ENCODE peak calls at places on chromosomes 12 and 14, in four cellular contexts. L is brain microvascular endothelial cell, Z is H1, T is cardiac muscle cell. P is an unnamed sample.

GRCh38 chr14:68757618-68758081 is 35.2 kb downstream of the ZFP36L1 start:
- DNase-seq in L (no peak), T (no peak), Z (no peak), P (peak)

GRCh38 chr12:23055004-23055403 is 430.0 kb downstream of the ETNK1 start:
- DNase-seq in Z (peak), L (no peak), T (peak), P (peak)

GRCh38 chr14:81127785-81128184 is 93.0 kb downstream of the GTF2A1 start:
- DNase-seq in Z (no peak), T (no peak), L (no peak), P (peak)

GRCh38 chr12:51819851-51820720 is 28.4 kb downstream of the FIGNL2 start:
- DNase-seq in Z (no peak), T (no peak), L (no peak), P (peak)

GRCh38 chr14:96104469-96105057 is 65.4 kb downstream of the C14orf132 start:
- DNase-seq in L (peak), Z (no peak), T (no peak), P (peak)

GRCh38 chr14:100294213-100294962 is 11.9 kb downstream of the SLC25A29 start:
- DNase-seq in T (no peak), Z (no peak), L (no peak), P (no peak)

GRCh38 chr12:103493199-103493598 is 2.6 kb downstream of the C12orf42 start:
- DNase-seq in Z (no peak), T (no peak), L (no peak), P (no peak)

GRCh38 chr12:121775501-121775900 is 18.0 kb downstream of the RHOF start:
- DNase-seq in Z (no peak), L (no peak), T (no peak), P (no peak)

GRCh38 chr14:69059658-69060648 is 80.9 kb upstream of the ACTN1 start:
- DNase-seq in Z (no peak), L (peak), T (no peak), P (peak)

GRCh38 chr12:75751769-75752471 is 240.5 kb upstream of the KRR1 start:
- DNase-seq in T (no peak), Z (no peak), L (peak), P (no peak)

GRCh38 chr14:20971705-20972021 is 16.4 kb downstream of the RNASE2 start:
- DNase-seq in L (no peak), T (no peak), Z (no peak), P (no peak)

GRCh38 chr14:69612014-69612758 is 790 bp downstream of the SUSD6 start:
- DNase-seq in T (no peak), L (no peak), Z (no peak), P (peak)

GRCh38 chr12:109864916-109865315 is 15.4 kb downstream of the GLTP start:
- DNase-seq in T (no peak), Z (no peak), L (no peak), P (no peak)

GRCh38 chr12:70383886-70384285 is 17.8 kb downstream of the KCNMB4 start:
- DNase-seq in Z (no peak), L (no peak), T (no peak), P (no peak)

GRCh38 chr12:53766881-53767280 is 15.1 kb upstream of the CISTR start:
- DNase-seq in L (peak), T (no peak), Z (no peak), P (no peak)

GRCh38 chr12:110543252-110543959 is 39.7 kb downstream of the PPTC7 start:
- DNase-seq in L (peak), Z (no peak), T (no peak), P (peak)

GRCh38 chr12:47458273-47458672 is 247.6 kb downstream of the RPAP3 start:
- DNase-seq in Z (no peak), T (no peak), L (no peak), P (no peak)

GRCh38 chr14:51513281-51513680 is 138.4 kb upstream of the FRMD6 start:
- DNase-seq in Z (no peak), T (no peak), L (no peak), P (no peak)

DNA sequence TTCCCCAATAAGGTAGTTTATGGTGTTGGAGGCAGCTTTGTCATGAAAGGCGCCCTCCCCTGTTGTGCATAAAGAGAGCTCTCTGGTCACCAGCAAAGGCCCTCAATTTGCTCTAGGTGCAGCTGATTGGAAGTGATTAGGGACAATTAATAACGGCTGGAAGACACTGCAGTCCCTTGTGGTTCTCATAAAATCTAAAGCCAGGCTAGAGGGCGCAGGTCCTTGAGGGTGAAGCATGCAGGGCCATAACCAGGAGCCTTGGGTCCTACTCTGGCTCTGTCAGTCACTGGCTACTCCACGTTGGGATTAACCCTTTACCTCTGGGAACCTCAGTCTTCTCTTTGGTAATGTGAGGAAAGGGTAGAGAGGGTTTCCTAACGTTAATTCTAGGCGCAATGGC is 1.9 kb downstream of the DAAM1 start:
- DNase-seq in T (peak), L (no peak), Z (no peak), P (no peak)
- TF ChIP-seq CTCF in T (peak), L (peak), Z (no peak), P (peak)

DNA sequence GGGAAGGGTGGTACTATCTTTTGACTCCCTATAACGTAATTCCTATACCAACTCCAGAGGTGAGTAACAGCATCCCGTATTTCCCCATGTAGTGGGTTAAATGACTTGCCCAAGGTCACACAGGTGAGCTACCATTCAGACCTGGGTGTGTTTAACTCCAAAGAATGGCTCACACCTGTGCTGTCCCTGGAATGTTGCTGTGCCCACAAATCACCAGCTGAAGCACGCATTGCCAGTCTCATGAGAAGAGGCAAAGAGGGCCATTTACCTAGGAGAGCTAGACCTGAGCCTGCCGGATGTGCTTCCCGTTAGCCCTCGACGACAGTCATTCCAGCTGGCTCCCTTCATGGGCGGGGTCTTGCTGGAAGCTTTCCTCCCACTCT is 106.7 kb upstream of the VASH1 start:
- DNase-seq in L (no peak), Z (no peak), T (no peak), P (no peak)
- H3K4me3 ChIP-seq in L (no peak), Z (no peak), T (no peak), P (no peak)

GRCh38 chr14:24232121-24232644 is at the start of gene NEDD8:
- DNase-seq in L (peak), Z (no peak), T (peak), P (peak)
- TF ChIP-seq CTCF in L (no peak), Z (no peak), T (no peak), P (no peak)

DNA sequence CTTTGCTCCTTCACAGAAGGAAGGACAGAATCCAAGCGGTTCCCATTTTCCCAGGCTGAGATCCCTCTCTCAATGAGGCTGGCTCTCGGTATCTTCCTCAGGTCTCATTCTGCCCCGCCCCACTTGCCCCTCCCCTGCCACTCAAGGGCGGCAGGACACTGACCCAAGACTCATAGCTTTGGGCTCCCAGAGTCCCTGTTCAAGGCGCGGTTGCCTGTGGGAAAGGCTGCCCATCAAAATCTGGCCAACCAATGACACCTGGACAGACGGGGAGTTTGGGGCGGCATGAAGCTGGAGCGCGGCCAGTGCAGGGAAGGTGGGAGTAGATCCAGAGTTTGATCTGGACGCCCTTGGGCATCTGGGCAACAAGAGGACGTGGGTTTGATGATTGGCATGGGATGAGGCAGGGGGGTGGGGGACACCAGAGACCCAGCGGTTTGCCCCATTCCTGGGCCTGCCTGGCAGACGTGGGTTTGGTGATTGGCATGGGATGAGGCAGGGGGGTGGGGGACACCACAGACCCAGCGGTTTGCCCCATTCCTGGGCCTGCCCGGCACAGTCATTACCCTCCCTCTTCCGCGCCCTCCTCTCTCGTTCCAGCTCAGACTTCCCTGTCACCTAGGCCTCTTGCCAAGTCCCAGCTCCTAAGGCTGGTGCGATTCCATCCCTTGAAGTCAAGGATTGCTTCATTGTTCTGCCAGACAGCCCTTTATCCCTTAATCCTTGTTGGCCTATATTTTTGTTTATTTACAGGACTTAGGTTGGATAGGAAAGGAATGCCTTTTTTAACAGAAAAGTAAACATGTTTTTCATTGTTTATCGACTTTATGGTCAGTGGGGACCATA is 92.1 kb downstream of the NINJ2 start:
- DNase-seq in T (no peak), Z (no peak), L (no peak), P (peak)
- H3K4me3 ChIP-seq in T (peak), Z (peak), L (peak), P (peak)